ENCODE peak calls at places on chromosomes 2 and 18, in ten cellular contexts. L, V, X, M, D, Y, P, N, E and A are unnamed samples.

GRCh38 chr18:7954229-7954628 is 387.1 kb downstream of the PTPRM start:
- DNase-seq in L (no peak), V (peak; percentile 37), X (peak; percentile 48), M (no peak), D (no peak), Y (no peak), P (no peak), N (no peak), E (no peak), A (no peak)

GRCh38 chr2:216391401-216391800 is 19.1 kb upstream of the MARCHF4 start:
- DNase-seq in L (no peak), V (no peak), X (no peak), M (peak; percentile 39), D (no peak), Y (no peak), P (no peak), N (no peak), E (no peak), A (no peak)

GRCh38 chr2:170170281-170171035 is 7.5 kb upstream of the MYO3B start:
- DNase-seq in L (no peak), V (no peak), X (no peak), M (no peak), D (no peak), Y (no peak), P (no peak), N (no peak), E (no peak), A (no peak)

GRCh38 chr2:42449163-42450087 is 44.4 kb downstream of the KCNG3 start:
- DNase-seq in L (no peak), V (no peak), X (no peak), M (no peak), D (no peak), Y (no peak), P (no peak), N (no peak), E (no peak), A (no peak)

GRCh38 chr2:188902906-188903305 is 71.3 kb upstream of the COL3A1 start:
- DNase-seq in L (no peak), V (peak; percentile 24), X (no peak), M (peak; percentile 88), D (no peak), Y (no peak), P (peak; percentile 18), N (no peak), E (no peak), A (no peak)

GRCh38 chr18:49460958-49461601 is 635 bp upstream of the DYM start:
- DNase-seq in L (no peak), V (no peak), X (no peak), M (peak; percentile 28), D (no peak), Y (no peak), P (no peak), N (no peak), E (no peak), A (no peak)

GRCh38 chr18:49006641-49007136 is 55.9 kb upstream of the SMAD7 start:
- DNase-seq in L (no peak), V (peak; percentile 22), X (no peak), M (peak; percentile 86), D (no peak), Y (no peak), P (no peak), N (no peak), E (no peak), A (no peak)

GRCh38 chr18:6960656-6961055 is 156.9 kb downstream of the LAMA1 start:
- DNase-seq in L (no peak), V (peak; percentile 26), X (no peak), M (peak; percentile 83), D (no peak), Y (no peak), P (no peak), N (no peak), E (no peak), A (no peak)

GRCh38 chr2:135948642-135949355 is 36.6 kb downstream of the DARS1 start:
- DNase-seq in L (no peak), V (peak; percentile 83), X (no peak), M (peak; percentile 94), D (no peak), Y (no peak), P (peak; percentile 69), N (no peak), E (no peak), A (no peak)

GRCh38 chr2:71521436-71521950 is 68.1 kb downstream of the DYSF start:
- DNase-seq in L (no peak), V (no peak), X (no peak), M (no peak), D (no peak), Y (no peak), P (no peak), N (no peak), E (no peak), A (no peak)

GRCh38 chr18:41763361-41763760 is 191.7 kb upstream of the PIK3C3 start:
- DNase-seq in L (no peak), V (no peak), X (no peak), M (no peak), D (no peak), Y (no peak), P (no peak), N (no peak), E (no peak), A (no peak)

GRCh38 chr2:144708641-144709040 is 188.7 kb upstream of the ZEB2 start:
- DNase-seq in L (no peak), V (no peak), X (no peak), M (no peak), D (peak; percentile 98), Y (no peak), P (no peak), N (no peak), E (no peak), A (no peak)

GRCh38 chr18:61149786-61150185 is 183.4 kb upstream of the CDH20 start:
- DNase-seq in L (no peak), V (no peak), X (no peak), M (no peak), D (no peak), Y (no peak), P (no peak), N (no peak), E (no peak), A (no peak)

GRCh38 chr18:58041633-58042032 is 2.4 kb upstream of the NEDD4L start:
- DNase-seq in L (no peak), V (no peak), X (no peak), M (peak; percentile 38), D (no peak), Y (no peak), P (no peak), N (peak; percentile 60), E (no peak), A (no peak)

GRCh38 chr2:53504507-53504906 is 263.1 kb upstream of the CHAC2 start:
- DNase-seq in L (no peak), V (no peak), X (no peak), M (no peak), D (no peak), Y (no peak), P (no peak), N (no peak), E (no peak), A (no peak)

GRCh38 chr2:235416816-235417499 is 76.9 kb upstream of the AGAP1 start:
- DNase-seq in L (no peak), V (peak; percentile 52), X (no peak), M (peak; percentile 54), D (no peak), Y (no peak), P (peak; percentile 48), N (no peak), E (no peak), A (no peak)

GRCh38 chr2:18597618-18598017 is 8.2 kb upstream of the NT5C1B start:
- DNase-seq in L (no peak), V (no peak), X (peak; percentile 22), M (no peak), D (no peak), Y (no peak), P (no peak), N (no peak), E (no peak), A (no peak)

GRCh38 chr2:1758774-1759610 is 14.7 kb upstream of the PXDN start:
- DNase-seq in L (no peak), V (no peak), X (no peak), M (no peak), D (no peak), Y (no peak), P (no peak), N (no peak), E (no peak), A (no peak)

GRCh38 chr18:10368456-10369453 is 85.7 kb upstream of the APCDD1 start:
- DNase-seq in L (no peak), V (no peak), X (no peak), M (no peak), D (no peak), Y (no peak), P (no peak), N (no peak), E (no peak), A (no peak)

GRCh38 chr2:191318037-191318728 is 73.0 kb downstream of the MYO1B start:
- DNase-seq in L (no peak), V (peak; percentile 81), X (peak; percentile 10), M (no peak), D (no peak), Y (no peak), P (no peak), N (no peak), E (no peak), A (no peak)

GRCh38 chr2:159549234-159549633 is 67.1 kb downstream of the BAZ2B start:
- DNase-seq in L (no peak), V (peak; percentile 30), X (no peak), M (peak; percentile 66), D (no peak), Y (no peak), P (no peak), N (no peak), E (no peak), A (no peak)

GRCh38 chr18:10059610-10060468 is 146.0 kb downstream of the VAPA start:
- DNase-seq in L (no peak), V (no peak), X (no peak), M (no peak), D (peak; percentile 59), Y (no peak), P (no peak), N (no peak), E (no peak), A (no peak)

GRCh38 chr2:59302683-59303082 is 1061.6 kb upstream of the FANCL start:
- DNase-seq in L (no peak), V (no peak), X (no peak), M (no peak), D (no peak), Y (no peak), P (no peak), N (no peak), E (no peak), A (no peak)

GRCh38 chr2:102185347-102185746 is 1.5 kb upstream of the IL1RL2 start:
- DNase-seq in L (no peak), V (no peak), X (peak; percentile 59), M (no peak), D (peak; percentile 3), Y (no peak), P (peak; percentile 16), N (no peak), E (peak; percentile 9), A (no peak)